ENCODE peak calls at places on chromosome X, in four cellular contexts. T, V, W and A are unnamed samples.

GRCh38 chrX:15567886-15568616 is 32.7 kb downstream of the ACE2 start:
- DNase-seq in T (peak), V (no peak), W (peak), A (no peak)

GRCh38 chrX:53606456-53606855 is 80.1 kb downstream of the HUWE1 start:
- DNase-seq in T (no peak), V (no peak), W (no peak), A (no peak)

GRCh38 chrX:56783450-56783831 is 54.4 kb downstream of the NBDY start:
- DNase-seq in T (peak), V (no peak), W (no peak), A (no peak)

GRCh38 chrX:136170109-136170800 is 22.9 kb downstream of the FHL1 start:
- DNase-seq in T (no peak), V (no peak), W (no peak), A (no peak)

GRCh38 chrX:133999013-133999705 is 13.8 kb upstream of the GPC3 start:
- DNase-seq in T (no peak), V (no peak), W (no peak), A (no peak)

GRCh38 chrX:4484266-4484665 is 770.8 kb upstream of the PRKX start:
- DNase-seq in T (no peak), V (no peak), W (no peak), A (no peak)

GRCh38 chrX:48468247-48468671 is 1.8 kb downstream of the SLC38A5 start:
- DNase-seq in T (peak), V (no peak), W (no peak), A (no peak)

GRCh38 chrX:40083120-40083978 is 14.4 kb downstream of the BCOR start:
- DNase-seq in T (peak), V (no peak), W (no peak), A (no peak)

GRCh38 chrX:101206471-101206870 is 13.1 kb upstream of the DRP2 start:
- DNase-seq in T (peak), V (peak), W (peak), A (peak)

GRCh38 chrX:12721042-12721441 is 70.2 kb upstream of the PRPS2 start:
- DNase-seq in T (peak), V (no peak), W (no peak), A (no peak)

GRCh38 chrX:111090458-111090857 is 5.5 kb upstream of the PAK3 start:
- DNase-seq in T (no peak), V (no peak), W (no peak), A (no peak)
- TF ChIP-seq TCF7L2 in T (no peak), V (no peak), W (no peak), A (no peak)

GRCh38 chrX:129360175-129360574 is 163.1 kb downstream of the SMARCA1 start:
- DNase-seq in T (peak), V (peak), W (peak), A (peak)
- H3K27ac ChIP-seq in T (no peak), V (no peak), W (no peak), A (no peak)

GRCh38 chrX:150223176-150224015 is 139.7 kb upstream of the MAMLD1 start:
- DNase-seq in T (no peak), V (no peak), W (no peak), A (no peak)

GRCh38 chrX:150216716-150217115 is 146.4 kb upstream of the MAMLD1 start:
- DNase-seq in T (no peak), V (no peak), W (no peak), A (no peak)

GRCh38 chrX:150225266-150225665 is 137.9 kb upstream of the MAMLD1 start:
- DNase-seq in T (no peak), V (no peak), W (no peak), A (no peak)

GRCh38 chrX:150224676-150225075 is 138.4 kb upstream of the MAMLD1 start:
- DNase-seq in T (no peak), V (no peak), W (no peak), A (no peak)

DNA sequence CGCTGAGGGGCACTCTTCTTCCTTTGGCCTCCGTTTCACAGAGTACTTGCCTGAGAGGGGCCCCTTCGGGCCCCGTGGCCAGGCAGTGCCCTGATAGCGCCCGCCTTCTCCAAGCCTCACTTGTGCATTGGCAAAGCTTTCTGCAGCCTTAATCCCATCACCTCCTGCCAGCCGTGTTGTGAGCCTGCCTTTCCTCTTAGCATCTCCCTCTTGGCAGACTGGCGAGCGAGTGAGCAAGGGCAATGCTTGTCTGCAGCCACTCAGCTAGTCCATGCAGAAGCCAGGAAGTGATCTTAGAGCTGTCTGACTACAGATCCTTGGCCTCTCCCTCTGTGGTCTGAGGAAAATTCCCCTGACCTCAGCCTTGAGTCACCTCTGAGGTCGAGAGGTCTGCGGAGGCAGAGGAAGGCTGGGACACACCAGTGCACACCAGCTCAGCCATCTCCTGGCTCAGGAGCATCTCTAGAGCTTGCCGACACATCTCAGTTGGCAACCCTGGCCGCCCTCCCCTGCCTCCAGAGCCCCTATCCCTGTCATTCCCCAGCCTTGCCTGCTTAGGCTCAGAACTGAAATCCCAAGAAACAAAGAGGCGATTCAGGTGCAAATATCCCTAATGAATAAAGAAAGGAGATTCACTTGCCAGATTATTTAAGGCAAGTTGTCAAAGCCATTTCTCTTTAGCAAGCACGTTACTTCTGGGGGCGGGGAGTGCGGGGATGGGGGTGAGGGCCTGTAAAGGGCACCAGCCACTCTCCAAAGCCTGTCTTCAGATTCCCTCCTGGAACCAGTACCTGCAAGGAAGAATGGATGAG is 143.5 kb upstream of the MAMLD1 start:
- DNase-seq in T (no peak), V (no peak), W (no peak), A (peak)
- H3K4me3 ChIP-seq in T (no peak), V (no peak), W (no peak), A (no peak)

GRCh38 chrX:97597954-97598353 is 714.2 kb downstream of the RPA4 start:
- DNase-seq in T (no peak), V (no peak), W (no peak), A (no peak)
- TF ChIP-seq TCF7L2 in T (no peak), V (no peak), W (no peak), A (no peak)

DNA sequence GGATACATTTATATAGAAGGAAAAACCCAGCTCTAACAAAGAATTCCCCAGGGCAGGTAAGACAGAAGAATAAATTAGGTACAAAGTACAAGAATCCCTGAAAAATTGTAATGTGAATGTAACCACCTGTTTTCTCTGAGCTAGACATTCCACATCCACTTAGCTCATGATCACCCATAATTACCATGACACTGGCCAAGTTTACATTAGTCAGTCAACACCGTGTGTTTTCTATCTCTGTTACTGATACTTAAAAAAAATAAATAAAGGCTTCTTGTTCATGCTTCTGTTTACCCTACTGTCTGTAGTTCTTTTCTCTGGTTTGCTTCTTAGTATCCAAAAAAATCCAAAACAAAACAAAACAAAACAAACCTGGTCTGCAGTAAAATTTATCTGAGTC is 66.0 kb downstream of the CBLL2 start:
- DNase-seq in T (no peak), V (no peak), W (no peak), A (no peak)
- H3K27ac ChIP-seq in T (no peak), V (no peak), W (no peak), A (no peak)